ENCODE peak calls at places on chromosomes 16 and 17, in eight cellular contexts. O is kidney, L is stomach, P is astrocyte, F is heart right ventricle, U is colonic mucosa, J is ascending aorta, X is Peyer's patch. G is an unnamed sample.

GRCh38 chr17:3594056-3594810 is 15.0 kb downstream of the TRPV1 start:
- DNase-seq in F (peak; percentile 32), J (no peak), U (no peak), X (no peak), O (peak; percentile 53), P (peak; percentile 86), L (no peak), G (no peak)

GRCh38 chr16:506246-506546 is 21.3 kb upstream of the CAPN15 start:
- DNase-seq in L (no peak), F (no peak), P (no peak), J (no peak), X (no peak), U (no peak), O (no peak), G (no peak)

GRCh38 chr16:89920723-89921122 is 2.1 kb downstream of the MC1R start:
- DNase-seq in U (no peak), L (no peak), O (no peak), J (no peak), P (peak; percentile 55), F (no peak), X (no peak), G (no peak)

GRCh38 chr17:49548051-49548505 is 27.6 kb upstream of the NXPH3 start:
- DNase-seq in L (no peak), F (no peak), O (peak; percentile 64), J (peak; percentile 56), U (no peak), P (no peak), X (no peak), G (no peak)

GRCh38 chr17:39622380-39623006 is 4.3 kb upstream of the PPP1R1B start:
- DNase-seq in X (peak; percentile 27), F (no peak), J (peak; percentile 60), O (no peak), L (no peak), P (no peak), U (no peak), G (no peak)

GRCh38 chr16:73966851-73967250 is 329.8 kb upstream of the PSMD7 start:
- DNase-seq in X (no peak), P (no peak), J (no peak), F (no peak), U (no peak), L (no peak), O (no peak), G (no peak)

GRCh38 chr16:20221208-20221607 is 106.1 kb downstream of the GP2 start:
- DNase-seq in F (no peak), X (no peak), P (no peak), J (no peak), O (no peak), U (no peak), L (no peak), G (no peak)

GRCh38 chr17:39701012-39701783 is 1.3 kb downstream of the ERBB2 start:
- DNase-seq in P (no peak), X (no peak), L (peak; percentile 61), U (peak; percentile 90), J (no peak), O (no peak), F (no peak), G (no peak)

GRCh38 chr16:75402821-75403475 is 30.4 kb downstream of the CFDP1 start:
- DNase-seq in U (no peak), F (no peak), J (no peak), O (no peak), L (no peak), X (no peak), P (no peak), G (no peak)

DNA sequence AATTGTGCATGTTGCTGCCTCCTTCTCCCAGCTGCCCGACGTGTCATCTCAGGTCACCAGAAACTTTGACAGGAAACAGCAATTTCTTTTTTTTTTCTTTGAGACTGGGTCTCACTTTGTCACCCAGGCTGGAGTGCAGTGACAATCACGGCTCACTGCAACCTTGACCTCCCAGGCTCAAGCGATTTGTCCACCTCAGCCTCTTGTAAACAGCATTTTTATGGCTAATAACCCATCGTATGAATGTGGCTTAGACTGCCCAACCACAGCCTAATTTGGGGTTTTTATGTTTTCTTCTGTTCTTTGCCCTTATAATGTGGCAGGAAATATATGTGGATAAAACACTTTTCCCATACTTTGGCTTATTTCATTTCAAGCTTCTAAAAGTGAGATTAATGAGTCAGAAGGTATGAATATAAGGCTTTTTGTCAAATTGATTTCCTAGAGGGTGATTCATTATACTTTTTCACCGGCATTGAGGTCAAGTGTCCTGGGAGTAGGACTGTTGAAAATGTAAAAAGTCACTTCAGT is 31.0 kb upstream of the SLC5A10 start:
- DNase-seq in P (peak; percentile 56), L (no peak), F (no peak), O (peak; percentile 6), X (peak; percentile 31), U (peak; percentile 33), J (no peak), G (no peak)
- H3K27ac ChIP-seq in P (peak overlapping the region; percentile 60), L (no peak overlapping the region), F (peak overlapping the region; percentile 23), O (no peak overlapping the region), X (no peak overlapping the region), U (peak overlapping the region; percentile 46), J (peak overlapping the region; percentile 41), G (peak overlapping the region; percentile 18)

GRCh38 chr17:33072421-33073175 is 81.0 kb downstream of the SPACA3 start:
- DNase-seq in L (no peak), P (peak; percentile 67), F (no peak), U (no peak), O (no peak), X (no peak), J (no peak), G (no peak)
- H3K4me3 ChIP-seq in L (no peak overlapping the region), P (no peak overlapping the region), F (no peak overlapping the region), U (no peak overlapping the region), O (no peak overlapping the region), X (no peak overlapping the region), J (no peak overlapping the region), G (no peak overlapping the region)

GRCh38 chr17:35555695-35556094 is 4.9 kb downstream of the SLFN14 start:
- DNase-seq in F (no peak), X (no peak), L (no peak), P (no peak), J (no peak), O (no peak), U (no peak), G (no peak)
- TF ChIP-seq CTCF in F (no peak), X (peak; percentile 18), L (no peak), P (no peak), J (no peak), O (no peak), U (no peak), G (no peak)

DNA sequence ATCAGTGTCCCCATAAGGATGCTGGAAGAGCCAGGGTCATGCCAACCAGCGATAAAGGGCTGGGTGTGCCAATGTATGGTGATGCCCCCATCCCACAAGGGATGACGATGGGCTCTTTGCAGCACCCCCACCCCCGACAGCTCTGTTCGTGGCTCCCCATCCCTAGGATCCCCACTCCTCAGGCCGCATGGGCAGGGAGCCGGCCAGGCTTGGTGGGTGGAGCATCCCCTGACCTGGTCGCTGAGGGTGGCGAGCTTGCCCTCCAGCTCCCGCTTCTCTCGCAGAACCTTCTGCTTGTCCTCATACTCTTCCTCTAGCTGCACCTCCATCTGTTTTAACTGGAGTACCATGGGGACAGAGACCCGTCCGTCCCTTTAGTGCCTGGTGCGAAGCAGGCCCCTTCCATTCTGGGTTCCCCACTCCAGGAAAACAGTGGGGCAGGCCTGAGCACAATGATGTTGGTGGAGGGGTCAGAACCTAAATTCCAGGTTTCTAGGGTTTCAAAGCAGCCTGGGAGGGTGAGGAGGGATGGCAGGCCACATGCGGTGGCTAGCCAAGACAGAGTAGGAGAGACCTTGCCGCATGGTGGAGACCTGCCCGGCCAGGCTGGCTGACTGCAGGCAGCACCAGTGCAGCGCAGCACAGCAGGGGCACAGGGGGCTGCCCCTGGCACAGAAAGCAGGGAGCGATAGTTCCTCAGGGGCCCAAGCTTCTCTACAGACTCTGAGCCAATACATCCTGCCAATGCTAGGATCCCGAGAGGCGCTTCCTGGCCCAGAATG is 50.3 kb downstream of the PIPOX start:
- DNase-seq in L (no peak), P (no peak), U (no peak), O (no peak), F (no peak), X (no peak), J (no peak), G (no peak)
- H3K27ac ChIP-seq in L (no peak overlapping the region), P (no peak overlapping the region), U (no peak overlapping the region), O (no peak overlapping the region), F (no peak overlapping the region), X (no peak overlapping the region), J (no peak overlapping the region), G (no peak overlapping the region)

GRCh38 chr16:88770459-88771293 is 14.3 kb downstream of the PIEZO1 start:
- DNase-seq in X (peak; percentile 25), J (no peak), U (peak; percentile 76), P (peak; percentile 80), F (peak; percentile 70), L (peak; percentile 40), O (peak; percentile 93), G (peak; percentile 55)
- H3K4me3 ChIP-seq in X (peak overlapping the region; percentile 37), J (no peak overlapping the region), U (peak overlapping the region; percentile 8), P (peak overlapping the region; percentile 2), F (no peak overlapping the region), L (peak overlapping the region; percentile 17), O (peak overlapping the region; percentile 46), G (no peak overlapping the region)

DNA sequence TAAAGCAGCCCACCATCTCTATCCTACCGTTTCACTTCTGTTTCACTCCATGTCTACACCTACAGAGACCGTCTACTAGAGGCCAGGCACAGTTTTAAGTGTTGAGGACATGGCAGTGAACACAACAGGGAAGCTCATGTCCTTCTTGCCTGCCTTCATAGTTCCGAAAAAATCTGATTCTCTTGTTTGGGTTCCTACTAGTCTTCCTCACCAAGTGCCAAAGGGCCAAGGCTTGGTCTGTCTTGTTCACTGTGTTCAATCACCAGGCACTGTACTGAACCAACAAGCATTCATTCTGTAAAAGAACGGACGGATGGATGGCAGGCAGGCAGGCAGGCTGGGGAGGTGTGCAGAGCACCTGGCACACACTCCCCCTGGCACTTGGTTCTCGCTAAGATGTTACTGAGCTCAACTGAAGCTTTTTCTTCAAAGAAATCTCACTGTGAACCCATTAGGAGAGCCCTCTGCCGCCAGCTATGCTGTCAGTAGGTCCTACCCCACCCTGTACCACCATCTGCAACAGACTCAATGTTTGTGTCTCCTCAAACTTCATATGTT is 2.5 kb downstream of the DEXI start:
- DNase-seq in X (no peak), L (no peak), J (no peak), F (no peak), U (no peak), P (no peak), O (no peak), G (no peak)
- TF ChIP-seq CTCF in X (no peak), L (no peak), J (no peak), F (no peak), U (no peak), P (no peak), O (no peak), G (no peak)